ENCODE peak calls at places on chromosomes 16 and 17, in eight cellular contexts. R is activated CD4-positive, alpha-beta T cell treated with anti-CD3 and anti-CD28 coated beads, Interleukin-2, amount 10 ng/mL, durations not matched to agents 7 days and 5 days; K is AG08395; W is stimulated activated CD4-positive, alpha-beta T cell treated with anti-CD3 and anti-CD28 coated beads, Interleukin-12 subunit alpha, Interleukin-12 subunit beta, amount 100 ng/mL, for 24 hours; B is smooth muscle cell of the brain vasculature; V is non-pigmented ciliary epithelial cell; Z is glutamatergic neuron; A is H7. N is an unnamed sample.

GRCh38 chr17:74292495-74292894 is 18.5 kb downstream of the DNAI2 start:
- DNase-seq in B (no peak), W (no peak), V (no peak), K (no peak), A (no peak), R (no peak), Z (no peak), N (no peak)

GRCh38 chr16:46482895-46483294 is 138.3 kb downstream of the SHCBP1 start:
- DNase-seq in B (no peak), K (no peak), V (no peak), Z (no peak), A (no peak), W (no peak), R (no peak), N (no peak)

GRCh38 chr17:60155815-60156214 is 6.0 kb downstream of the CA4 start:
- DNase-seq in A (peak; percentile 48), R (no peak), V (no peak), Z (no peak), K (no peak), B (no peak), W (no peak), N (no peak)

GRCh38 chr17:7403043-7403901 is 625 bp downstream of the TMEM256 start:
- DNase-seq in R (peak; percentile 31), W (no peak), V (no peak), A (peak; percentile 91), B (no peak), K (peak; percentile 84), Z (peak; percentile 85), N (no peak)

GRCh38 chr17:20010099-20010863 is 1.1 kb downstream of the SPECC1 start:
- DNase-seq in R (no peak), B (no peak), V (no peak), A (peak; percentile 52), Z (peak; percentile 35), K (peak; percentile 58), W (no peak), N (no peak)

GRCh38 chr16:86590501-86591144 is 12.3 kb downstream of the FOXL1 start:
- DNase-seq in W (no peak), K (peak; percentile 71), R (no peak), B (no peak), V (peak; percentile 84), Z (no peak), A (no peak), N (no peak)

GRCh38 chr16:25052161-25052511 is 37.0 kb upstream of the ARHGAP17 start:
- DNase-seq in V (no peak), B (no peak), K (no peak), W (no peak), R (no peak), A (no peak), Z (no peak), N (peak; percentile 41)

GRCh38 chr17:2695243-2695960 is 16.2 kb downstream of the CLUH start:
- DNase-seq in B (no peak), V (no peak), A (no peak), W (no peak), Z (peak; percentile 13), R (no peak), K (no peak), N (no peak)

GRCh38 chr17:953767-954166 is 25.8 kb downstream of the NXN start:
- DNase-seq in W (no peak), K (no peak), V (no peak), B (no peak), A (peak; percentile 23), R (no peak), Z (no peak), N (no peak)

GRCh38 chr17:33572615-33573014 is 279.5 kb upstream of the ASIC2 start:
- DNase-seq in Z (peak; percentile 22), K (no peak), V (no peak), A (no peak), B (no peak), R (no peak), W (no peak), N (no peak)

GRCh38 chr17:5410594-5411272 is 8.7 kb downstream of the NUP88 start:
- DNase-seq in A (no peak), Z (no peak), B (no peak), R (no peak), W (no peak), V (no peak), K (no peak), N (no peak)

GRCh38 chr16:56609463-56609921 is 1.1 kb downstream of the MT2A start:
- DNase-seq in W (peak; percentile 53), R (peak; percentile 90), K (peak; percentile 56), A (peak; percentile 59), V (no peak), Z (no peak), B (no peak), N (peak; percentile 53)

GRCh38 chr17:47205419-47205963 is 3.7 kb upstream of the MYL4 start:
- DNase-seq in K (peak; percentile 70), Z (peak; percentile 29), V (peak; percentile 48), B (no peak), A (peak; percentile 42), R (peak; percentile 85), W (peak; percentile 27), N (no peak)

GRCh38 chr17:53619025-53619424 is 203.7 kb upstream of the KIF2B start:
- DNase-seq in Z (no peak), A (no peak), R (no peak), K (no peak), B (no peak), W (no peak), V (no peak), N (no peak)

GRCh38 chr17:1555618-1556471 is 6.7 kb downstream of the PITPNA start:
- DNase-seq in R (no peak), W (no peak), B (no peak), K (no peak), A (no peak), V (no peak), Z (no peak), N (no peak)

GRCh38 chr16:58563235-58563634 is 47.9 kb downstream of the SETD6 start:
- DNase-seq in K (peak; percentile 50), A (no peak), V (peak; percentile 48), W (no peak), B (no peak), Z (no peak), R (no peak), N (no peak)

GRCh38 chr17:1325766-1326165 is 46.3 kb downstream of the TRARG1 start:
- DNase-seq in K (no peak), V (no peak), W (no peak), R (no peak), A (no peak), B (no peak), Z (no peak), N (no peak)

GRCh38 chr16:19118938-19119431 is 5.2 kb downstream of the ITPRIPL2 start:
- DNase-seq in A (no peak), V (peak; percentile 82), K (peak; percentile 95), W (peak; percentile 5), R (no peak), B (no peak), Z (no peak), N (no peak)

N was measured in retina.